ENCODE peak calls at places on chromosomes 4 and X, in five cellular contexts. W is HepG2, A is H1, B is GM12878, F is K562. S is an unnamed sample.

GRCh38 chrX:47351706-47352105 is 18.7 kb upstream of the ZNF157 start:
- DNase-seq in W (no peak), A (no peak), B (no peak), F (no peak), S (no peak)

GRCh38 chr4:14178421-14178820 is 550.9 kb upstream of the BOD1L1 start:
- DNase-seq in W (no peak), A (no peak), B (peak; percentile 61), F (no peak), S (no peak)

GRCh38 chr4:60865238-60865637 is 334.9 kb upstream of the ADGRL3 start:
- DNase-seq in W (no peak), A (no peak), B (no peak), F (no peak), S (no peak)

GRCh38 chr4:114132199-114132598 is 152.8 kb upstream of the ARSJ start:
- DNase-seq in W (no peak), A (no peak), B (no peak), F (no peak), S (no peak)

GRCh38 chr4:42816864-42817263 is 75.6 kb upstream of the GRXCR1 start:
- DNase-seq in W (no peak), A (no peak), B (no peak), F (no peak), S (no peak)

GRCh38 chr4:119559044-119559647 is 69.5 kb downstream of the PDE5A start:
- DNase-seq in W (peak; percentile 39), A (no peak), B (no peak), F (peak; percentile 7), S (no peak)

GRCh38 chr4:136939781-136940180 is 592.5 kb downstream of the PCDH18 start:
- DNase-seq in W (no peak), A (no peak), B (no peak), F (no peak), S (no peak)

GRCh38 chr4:74968456-74969164 is 35.7 kb downstream of the PARM1 start:
- DNase-seq in W (no peak), A (no peak), B (no peak), F (no peak), S (no peak)

GRCh38 chr4:47017494-47017893 is 13.9 kb upstream of the GABRB1 start:
- DNase-seq in W (no peak), A (no peak), B (no peak), F (no peak), S (no peak)

GRCh38 chrX:71671043-71671829 is 3.9 kb downstream of the LOC101059915 start:
- DNase-seq in W (no peak), A (no peak), B (no peak), F (no peak), S (no peak)

GRCh38 chr4:15917297-15917696 is 21.2 kb downstream of the FGFBP1 start:
- DNase-seq in W (no peak), A (no peak), B (no peak), F (no peak), S (no peak)
- TF ChIP-seq CREB1 in W (no peak), A (no peak), B (no peak), F (no peak), S (no peak)

GRCh38 chr4:150632639-150633038 is 50.7 kb downstream of the MAB21L2 start:
- DNase-seq in W (no peak), A (no peak), B (no peak), F (no peak), S (no peak)
- TF ChIP-seq USF2 in W (no peak), A (no peak), B (no peak), F (no peak), S (no peak)

GRCh38 chr4:126445596-126445995 is 1130.8 kb downstream of the FAT4 start:
- DNase-seq in W (no peak), A (no peak), B (no peak), F (no peak), S (no peak)

GRCh38 chr4:126441173-126441810 is 1126.5 kb downstream of the FAT4 start:
- DNase-seq in W (no peak), A (no peak), B (no peak), F (no peak), S (no peak)

DNA sequence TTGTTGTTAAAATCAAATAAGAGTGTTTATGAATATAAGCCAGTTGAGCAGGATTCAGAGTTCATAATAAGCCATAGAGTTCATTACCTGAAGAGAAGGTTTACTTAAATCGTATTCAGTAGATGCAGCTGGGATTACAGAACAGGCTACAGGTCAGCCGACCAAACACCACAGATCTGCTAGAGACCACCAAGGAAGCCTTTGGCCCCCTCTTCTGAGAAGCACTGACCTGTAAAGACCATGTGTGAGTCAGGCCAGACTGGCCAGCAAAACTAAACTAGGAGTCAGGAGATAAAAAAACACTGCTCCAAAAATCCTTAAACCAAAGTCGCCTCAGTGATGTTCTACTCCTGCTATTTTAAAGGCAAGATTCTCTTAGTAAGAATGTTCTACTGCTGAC is 1125.5 kb downstream of the FAT4 start:
- DNase-seq in W (no peak), A (no peak), B (no peak), F (no peak), S (no peak)
- TF ChIP-seq CREB1 in W (no peak), A (no peak), B (no peak), F (no peak), S (no peak)

GRCh38 chrX:53362439-53362838 is 60.0 kb downstream of the SMC1A start:
- DNase-seq in W (no peak), A (no peak), B (no peak), F (no peak), S (no peak)

GRCh38 chrX:53356186-53356585 is 66.3 kb downstream of the SMC1A start:
- DNase-seq in W (no peak), A (no peak), B (no peak), F (peak; percentile 69), S (peak; percentile 56)

GRCh38 chrX:53354669-53355068 is 67.8 kb downstream of the SMC1A start:
- DNase-seq in W (no peak), A (no peak), B (no peak), F (no peak), S (no peak)

GRCh38 chrX:53357799-53358530 is 64.5 kb downstream of the SMC1A start:
- DNase-seq in W (no peak), A (no peak), B (no peak), F (no peak), S (peak; percentile 9)
- TF ChIP-seq USF2 in W (no peak), A (no peak), B (no peak), F (no peak), S (no peak)

DNA sequence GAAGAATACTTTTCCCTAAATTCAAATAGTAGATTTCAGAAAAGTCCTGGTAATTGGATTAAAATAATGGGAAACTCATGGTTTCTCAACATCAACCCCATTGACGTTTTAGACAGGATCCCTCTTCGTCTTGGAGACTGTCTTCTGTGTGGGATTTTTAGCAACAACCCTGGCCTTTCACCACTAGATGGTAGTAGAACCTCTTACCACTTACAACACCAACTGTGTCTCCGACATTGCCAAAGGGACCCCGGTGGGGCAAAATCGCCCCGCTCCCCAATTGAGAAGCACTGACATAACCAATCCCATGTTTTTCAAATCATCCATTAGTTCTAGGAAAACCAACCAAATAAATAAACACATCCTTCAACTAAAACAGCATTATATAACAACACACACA is 16.9 kb upstream of the ANOS1 start:
- DNase-seq in W (no peak), A (no peak), B (no peak), F (peak; percentile 12), S (no peak)
- TF ChIP-seq CREB1 in W (no peak), A (no peak), B (no peak), F (no peak), S (no peak)

DNA sequence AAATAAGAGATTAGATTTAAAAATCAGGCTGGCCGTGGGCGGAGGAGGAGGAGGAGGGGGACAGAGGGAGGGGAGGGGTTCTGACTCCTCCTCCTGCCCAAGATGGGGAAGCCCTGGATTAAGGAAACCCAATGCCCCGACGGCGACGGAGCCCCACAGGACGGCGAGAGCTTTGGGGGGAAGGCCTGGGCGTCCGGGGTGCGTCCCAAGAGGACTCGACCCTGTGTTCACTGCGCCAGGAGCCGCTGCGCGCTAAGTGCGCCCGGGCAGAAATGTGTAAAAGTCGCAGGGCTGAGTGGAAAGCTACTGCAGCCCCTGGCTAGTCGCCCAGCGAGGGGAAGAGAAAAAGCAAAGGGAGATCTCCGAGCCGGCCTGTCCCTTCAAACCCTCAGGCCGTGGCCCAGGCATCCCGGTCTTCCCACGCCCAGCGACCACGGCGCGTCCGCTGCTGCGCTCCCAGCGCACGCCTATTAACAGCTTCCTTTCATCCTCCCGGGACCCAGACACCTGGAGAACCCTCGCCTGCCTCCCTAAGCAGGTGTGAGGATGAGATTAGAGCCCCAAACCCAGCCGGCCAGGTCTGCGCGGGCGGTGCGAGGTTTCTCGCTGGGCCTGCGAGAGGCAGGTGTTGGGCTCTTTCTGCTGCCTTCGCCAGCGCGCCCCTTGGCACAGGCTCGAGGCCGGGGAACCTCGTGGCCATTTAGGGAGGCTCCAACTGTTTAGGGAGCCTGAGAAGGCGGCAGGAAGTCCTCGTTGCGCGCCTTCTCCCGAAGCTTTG is 1.4 kb upstream of the RPS6KA3 start:
- DNase-seq in W (no peak), A (no peak), B (no peak), F (peak; percentile 8), S (peak; percentile 59)
- TF ChIP-seq USF2 in W (no peak), A (no peak), B (no peak), F (no peak), S (no peak)

S was measured in WTC11.